ENCODE peak calls at places on chromosomes 7 and 10, in nine cellular contexts. V, Q, K, H, T, X, D, U and I are unnamed samples.

GRCh38 chr10:125823663-125824251 is 411 bp downstream of the BCCIP start:
- DNase-seq in V (no peak), Q (no peak), K (peak; percentile 5), H (peak; percentile 20), T (peak; percentile 34), X (peak; percentile 4), D (no peak), U (peak; percentile 12), I (no peak)

GRCh38 chr10:44418637-44419036 is 33.7 kb upstream of the CXCL12 start:
- DNase-seq in V (no peak), Q (no peak), K (no peak), H (no peak), T (no peak), X (no peak), D (no peak), U (no peak), I (no peak)

GRCh38 chr7:157527686-157528085 is 190.9 kb downstream of the DNAJB6 start:
- DNase-seq in V (no peak), Q (no peak), K (no peak), H (no peak), T (peak; percentile 12), X (no peak), D (no peak), U (no peak), I (no peak)

GRCh38 chr10:75466886-75467285 is 35.5 kb downstream of the LRMDA start:
- DNase-seq in V (no peak), Q (no peak), K (peak; percentile 87), H (no peak), T (no peak), X (no peak), D (peak; percentile 89), U (peak; percentile 63), I (no peak)

GRCh38 chr10:18681971-18682403 is 22.8 kb downstream of the ARL5B start:
- DNase-seq in V (no peak), Q (no peak), K (peak; percentile 66), H (no peak), T (no peak), X (no peak), D (peak; percentile 71), U (peak; percentile 64), I (no peak)

GRCh38 chr10:49817845-49818244 is 55.7 kb upstream of the OGDHL start:
- DNase-seq in V (no peak), Q (no peak), K (no peak), H (no peak), T (no peak), X (no peak), D (no peak), U (no peak), I (no peak)

GRCh38 chr10:33376976-33377657 is 42.6 kb upstream of the NRP1 start:
- DNase-seq in V (no peak), Q (no peak), K (peak; percentile 72), H (no peak), T (no peak), X (no peak), D (peak; percentile 68), U (peak; percentile 83), I (no peak)

GRCh38 chr10:24873281-24873683 is 79.1 kb downstream of the PRTFDC1 start:
- DNase-seq in V (no peak), Q (no peak), K (peak; percentile 95), H (no peak), T (no peak), X (no peak), D (peak; percentile 96), U (peak; percentile 98), I (no peak)

GRCh38 chr10:1109795-1110673 is 53.8 kb downstream of the WDR37 start:
- DNase-seq in V (peak; percentile 65), Q (no peak), K (peak; percentile 91), H (peak; percentile 78), T (peak; percentile 87), X (peak; percentile 74), D (peak; percentile 88), U (peak; percentile 89), I (peak; percentile 43)

GRCh38 chr7:71746004-71746403 is 614.1 kb downstream of the GALNT17 start:
- DNase-seq in V (no peak), Q (no peak), K (no peak), H (no peak), T (no peak), X (no peak), D (no peak), U (no peak), I (no peak)

GRCh38 chr10:96501985-96502384 is 11.7 kb downstream of the TLL2 start:
- DNase-seq in V (no peak), Q (no peak), K (peak; percentile 96), H (no peak), T (no peak), X (no peak), D (no peak), U (no peak), I (no peak)

GRCh38 chr7:33075818-33076483 is 13.4 kb upstream of the NT5C3A start:
- DNase-seq in V (no peak), Q (no peak), K (no peak), H (no peak), T (no peak), X (no peak), D (no peak), U (no peak), I (no peak)

GRCh38 chr7:139106959-139107358 is 2.6 kb downstream of the ZC3HAV1 start:
- DNase-seq in V (no peak), Q (no peak), K (no peak), H (no peak), T (no peak), X (no peak), D (no peak), U (no peak), I (no peak)

GRCh38 chr7:75738604-75738974 is at the start of gene HIP1:
- DNase-seq in V (no peak), Q (no peak), K (no peak), H (no peak), T (no peak), X (no peak), D (no peak), U (no peak), I (no peak)

GRCh38 chr7:81013036-81013435 is 94.2 kb upstream of the SEMA3C start:
- DNase-seq in V (no peak), Q (no peak), K (peak; percentile 93), H (no peak), T (no peak), X (no peak), D (peak; percentile 91), U (peak; percentile 89), I (no peak)

GRCh38 chr7:88226886-88227516 is 7.2 kb upstream of the SRI start:
- DNase-seq in V (no peak), Q (peak; percentile 84), K (peak; percentile 93), H (no peak), T (no peak), X (no peak), D (peak; percentile 87), U (peak; percentile 84), I (no peak)

GRCh38 chr7:115676080-115676479 is 354.5 kb downstream of the TFEC start:
- DNase-seq in V (no peak), Q (peak; percentile 25), K (peak; percentile 57), H (no peak), T (no peak), X (no peak), D (peak; percentile 48), U (peak; percentile 15), I (no peak)

GRCh38 chr7:101816499-101817030 is 861 bp upstream of the CUX1 start:
- DNase-seq in V (no peak), Q (peak; percentile 58), K (peak; percentile 55), H (peak; percentile 34), T (peak; percentile 44), X (no peak), D (no peak), U (peak; percentile 24), I (peak; percentile 69)

GRCh38 chr10:48464121-48464870 is 140.6 kb downstream of the ARHGAP22 start:
- DNase-seq in V (no peak), Q (no peak), K (no peak), H (no peak), T (peak; percentile 8), X (no peak), D (no peak), U (no peak), I (no peak)

GRCh38 chr10:13891542-13892431 is 305.0 kb downstream of the PRPF18 start:
- DNase-seq in V (no peak), Q (no peak), K (peak; percentile 13), H (peak; percentile 9), T (no peak), X (no peak), D (no peak), U (no peak), I (peak; percentile 72)

GRCh38 chr10:45000764-45001381 is at the start of gene ZNF22:
- DNase-seq in V (peak; percentile 67), Q (peak; percentile 72), K (peak; percentile 47), H (peak; percentile 74), T (peak; percentile 74), X (peak; percentile 49), D (peak; percentile 54), U (peak; percentile 70), I (peak; percentile 76)

GRCh38 chr10:85995791-85996190 is 370.8 kb downstream of the GRID1 start:
- DNase-seq in V (no peak), Q (no peak), K (peak; percentile 58), H (peak; percentile 6), T (peak; percentile 36), X (no peak), D (no peak), U (peak; percentile 3), I (no peak)

GRCh38 chr10:22152403-22152802 is 65.4 kb downstream of the EBLN1 start:
- DNase-seq in V (no peak), Q (no peak), K (no peak), H (no peak), T (no peak), X (no peak), D (no peak), U (no peak), I (no peak)

GRCh38 chr10:28708921-28709461 is 31.7 kb downstream of the BAMBI start:
- DNase-seq in V (no peak), Q (no peak), K (no peak), H (no peak), T (no peak), X (no peak), D (no peak), U (no peak), I (no peak)

GRCh38 chr7:21427861-21428641 is at the start of gene SP4:
- DNase-seq in V (peak; percentile 82), Q (peak; percentile 97), K (peak; percentile 95), H (peak; percentile 94), T (peak; percentile 96), X (peak; percentile 95), D (peak; percentile 94), U (peak; percentile 93), I (peak; percentile 93)

GRCh38 chr7:41232086-41232485 is 470.8 kb downstream of the INHBA start:
- DNase-seq in V (no peak), Q (no peak), K (peak; percentile 57), H (no peak), T (no peak), X (no peak), D (peak; percentile 19), U (peak; percentile 52), I (no peak)

GRCh38 chr10:131354380-131354779 is 42.9 kb upstream of the TCERG1L start:
- DNase-seq in V (no peak), Q (no peak), K (peak; percentile 5), H (no peak), T (no peak), X (no peak), D (no peak), U (peak; percentile 2), I (no peak)

GRCh38 chr10:89428873-89429272 is 14.5 kb downstream of the IFIT5 start:
- DNase-seq in V (no peak), Q (no peak), K (no peak), H (no peak), T (no peak), X (no peak), D (no peak), U (no peak), I (no peak)

GRCh38 chr7:107989618-107990373 is 13.2 kb downstream of the LAMB1 start:
- DNase-seq in V (no peak), Q (no peak), K (no peak), H (no peak), T (no peak), X (no peak), D (peak; percentile 49), U (peak; percentile 98), I (no peak)

GRCh38 chr7:38207843-38208242 is 29.8 kb downstream of the STARD3NL start:
- DNase-seq in V (no peak), Q (no peak), K (no peak), H (no peak), T (no peak), X (no peak), D (no peak), U (no peak), I (no peak)

GRCh38 chr7:16645593-16646426 is at the start of the genes ANKMY2 and BZW2:
- DNase-seq in V (peak; percentile 66), Q (peak; percentile 97), K (peak; percentile 98), H (peak; percentile 88), T (peak; percentile 95), X (peak; percentile 87), D (peak; percentile 95), U (peak; percentile 97), I (peak; percentile 92)